ENCODE peak calls at places on chromosomes 5 and 9, in eight cellular contexts. One of them, this sample, is unnamed.

GRCh38 chr9:33818167-33818831 is 1.3 kb downstream of the UBE2R2 start:
- DNase-seq in glutamatergic neuron: no peak
- DNase-seq in right atrium auricular region: no peak
- DNase-seq in GM12878: no peak
- DNase-seq in Calu3: peak; percentile 3
- DNase-seq in A549: no peak
- DNase-seq in PC-9: no peak
- DNase-seq in Panc1: no peak
- DNase-seq in this sample: no peak

GRCh38 chr9:34907044-34907443 is 51.0 kb upstream of the PHF24 start:
- DNase-seq in A549: no peak
- DNase-seq in PC-9: no peak
- DNase-seq in glutamatergic neuron: no peak
- DNase-seq in Calu3: no peak
- DNase-seq in GM12878: no peak
- DNase-seq in right atrium auricular region: no peak
- DNase-seq in Panc1: no peak
- DNase-seq in this sample: no peak

GRCh38 chr5:134997015-134997414 is 29.3 kb downstream of the CATSPER3 start:
- DNase-seq in Calu3: no peak
- DNase-seq in Panc1: no peak
- DNase-seq in A549: no peak
- DNase-seq in PC-9: no peak
- DNase-seq in right atrium auricular region: no peak
- DNase-seq in glutamatergic neuron: no peak
- DNase-seq in GM12878: no peak
- DNase-seq in this sample: no peak

GRCh38 chr5:72166070-72166979 is 59.0 kb downstream of the MAP1B start:
- DNase-seq in PC-9: no peak
- DNase-seq in Calu3: peak; percentile 11
- DNase-seq in A549: no peak
- DNase-seq in Panc1: no peak
- DNase-seq in glutamatergic neuron: no peak
- DNase-seq in right atrium auricular region: no peak
- DNase-seq in GM12878: no peak
- DNase-seq in this sample: peak; percentile 27

GRCh38 chr5:176822426-176823075 is 12.2 kb downstream of the UNC5A start:
- DNase-seq in Calu3: peak; percentile 95
- DNase-seq in right atrium auricular region: no peak
- DNase-seq in A549: no peak
- DNase-seq in glutamatergic neuron: no peak
- DNase-seq in GM12878: no peak
- DNase-seq in PC-9: peak; percentile 96
- DNase-seq in Panc1: no peak
- DNase-seq in this sample: no peak

GRCh38 chr9:88059469-88059868 is 78.8 kb downstream of the SPATA31C2 start:
- DNase-seq in Panc1: no peak
- DNase-seq in Calu3: no peak
- DNase-seq in glutamatergic neuron: no peak
- DNase-seq in right atrium auricular region: no peak
- DNase-seq in GM12878: no peak
- DNase-seq in A549: no peak
- DNase-seq in PC-9: no peak
- DNase-seq in this sample: no peak

GRCh38 chr5:36624277-36624676 is 17.9 kb downstream of the SLC1A3 start:
- DNase-seq in glutamatergic neuron: no peak
- DNase-seq in right atrium auricular region: no peak
- DNase-seq in Calu3: no peak
- DNase-seq in GM12878: no peak
- DNase-seq in A549: no peak
- DNase-seq in Panc1: no peak
- DNase-seq in PC-9: no peak
- DNase-seq in this sample: no peak

GRCh38 chr9:76044420-76044819 is 153.9 kb downstream of the PCSK5 start:
- DNase-seq in glutamatergic neuron: no peak
- DNase-seq in GM12878: no peak
- DNase-seq in Calu3: no peak
- DNase-seq in A549: no peak
- DNase-seq in PC-9: no peak
- DNase-seq in right atrium auricular region: no peak
- DNase-seq in Panc1: no peak
- DNase-seq in this sample: no peak

GRCh38 chr5:43215073-43215631 is 23.1 kb downstream of the NIM1K start:
- DNase-seq in PC-9: no peak
- DNase-seq in Panc1: no peak
- DNase-seq in Calu3: no peak
- DNase-seq in GM12878: no peak
- DNase-seq in right atrium auricular region: no peak
- DNase-seq in glutamatergic neuron: peak; percentile 43
- DNase-seq in A549: no peak
- DNase-seq in this sample: no peak

GRCh38 chr5:45639038-45639437 is 57.1 kb downstream of the HCN1 start:
- DNase-seq in A549: no peak
- DNase-seq in GM12878: no peak
- DNase-seq in Panc1: no peak
- DNase-seq in Calu3: no peak
- DNase-seq in glutamatergic neuron: no peak
- DNase-seq in right atrium auricular region: no peak
- DNase-seq in PC-9: no peak
- DNase-seq in this sample: no peak

GRCh38 chr9:97525451-97525850 is 24.0 kb downstream of the TMOD1 start:
- DNase-seq in glutamatergic neuron: no peak
- DNase-seq in Panc1: no peak
- DNase-seq in A549: no peak
- DNase-seq in GM12878: no peak
- DNase-seq in right atrium auricular region: no peak
- DNase-seq in PC-9: peak; percentile 61
- DNase-seq in Calu3: no peak
- DNase-seq in this sample: no peak

GRCh38 chr9:115941561-115942315 is 211.9 kb upstream of the PAPPA start:
- DNase-seq in glutamatergic neuron: no peak
- DNase-seq in PC-9: no peak
- DNase-seq in A549: no peak
- DNase-seq in GM12878: no peak
- DNase-seq in Calu3: no peak
- DNase-seq in right atrium auricular region: no peak
- DNase-seq in Panc1: no peak
- DNase-seq in this sample: no peak

GRCh38 chr5:38323645-38324295 is 65.4 kb downstream of the EGFLAM start:
- DNase-seq in Calu3: no peak
- DNase-seq in right atrium auricular region: no peak
- DNase-seq in PC-9: no peak
- DNase-seq in A549: no peak
- DNase-seq in Panc1: no peak
- DNase-seq in glutamatergic neuron: no peak
- DNase-seq in GM12878: no peak
- DNase-seq in this sample: no peak

GRCh38 chr5:78661691-78662090 is 13.1 kb upstream of the LHFPL2 start:
- DNase-seq in right atrium auricular region: no peak
- DNase-seq in glutamatergic neuron: no peak
- DNase-seq in A549: no peak
- DNase-seq in Panc1: no peak
- DNase-seq in GM12878: peak; percentile 32
- DNase-seq in Calu3: no peak
- DNase-seq in PC-9: no peak
- DNase-seq in this sample: no peak

GRCh38 chr9:136521541-136521940 is 24.3 kb downstream of the NOTCH1 start:
- DNase-seq in Calu3: no peak
- DNase-seq in GM12878: no peak
- DNase-seq in glutamatergic neuron: no peak
- DNase-seq in Panc1: no peak
- DNase-seq in PC-9: no peak
- DNase-seq in right atrium auricular region: no peak
- DNase-seq in A549: no peak
- DNase-seq in this sample: no peak

GRCh38 chr5:126098330-126099017 is 324.7 kb upstream of the GRAMD2B start:
- DNase-seq in PC-9: no peak
- DNase-seq in GM12878: no peak
- DNase-seq in right atrium auricular region: no peak
- DNase-seq in A549: no peak
- DNase-seq in Panc1: no peak
- DNase-seq in glutamatergic neuron: no peak
- DNase-seq in Calu3: no peak
- DNase-seq in this sample: no peak

GRCh38 chr5:82106806-82107205 is 135.0 kb downstream of the ATG10 start:
- DNase-seq in PC-9: no peak
- DNase-seq in Panc1: no peak
- DNase-seq in glutamatergic neuron: no peak
- DNase-seq in GM12878: no peak
- DNase-seq in right atrium auricular region: no peak
- DNase-seq in A549: no peak
- DNase-seq in Calu3: no peak
- DNase-seq in this sample: no peak

GRCh38 chr9:4305586-4305985 is 5.7 kb upstream of the GLIS3 start:
- DNase-seq in A549: no peak
- DNase-seq in Calu3: no peak
- DNase-seq in Panc1: no peak
- DNase-seq in PC-9: no peak
- DNase-seq in GM12878: no peak
- DNase-seq in right atrium auricular region: no peak
- DNase-seq in glutamatergic neuron: no peak
- DNase-seq in this sample: no peak

GRCh38 chr9:37915911-37916470 is 12.1 kb upstream of the SLC25A51 start:
- DNase-seq in Calu3: no peak
- DNase-seq in Panc1: no peak
- DNase-seq in A549: no peak
- DNase-seq in GM12878: no peak
- DNase-seq in glutamatergic neuron: no peak
- DNase-seq in PC-9: no peak
- DNase-seq in right atrium auricular region: no peak
- DNase-seq in this sample: no peak

GRCh38 chr9:132669636-132670358 is at the start of gene DDX31:
- DNase-seq in PC-9: peak; percentile 83
- DNase-seq in GM12878: peak; percentile 37
- DNase-seq in Calu3: peak; percentile 82
- DNase-seq in Panc1: no peak
- DNase-seq in glutamatergic neuron: peak; percentile 80
- DNase-seq in right atrium auricular region: peak; percentile 83
- DNase-seq in A549: peak; percentile 80
- DNase-seq in this sample: peak; percentile 77
- TF ChIP-seq CTCF in PC-9: no peak
- TF ChIP-seq CTCF in GM12878: no peak
- TF ChIP-seq CTCF in Calu3: no peak
- TF ChIP-seq CTCF in Panc1: no peak
- TF ChIP-seq CTCF in glutamatergic neuron: no peak
- TF ChIP-seq CTCF in right atrium auricular region: no peak
- TF ChIP-seq CTCF in A549: no peak
- TF ChIP-seq CTCF in this sample: no peak

DNA sequence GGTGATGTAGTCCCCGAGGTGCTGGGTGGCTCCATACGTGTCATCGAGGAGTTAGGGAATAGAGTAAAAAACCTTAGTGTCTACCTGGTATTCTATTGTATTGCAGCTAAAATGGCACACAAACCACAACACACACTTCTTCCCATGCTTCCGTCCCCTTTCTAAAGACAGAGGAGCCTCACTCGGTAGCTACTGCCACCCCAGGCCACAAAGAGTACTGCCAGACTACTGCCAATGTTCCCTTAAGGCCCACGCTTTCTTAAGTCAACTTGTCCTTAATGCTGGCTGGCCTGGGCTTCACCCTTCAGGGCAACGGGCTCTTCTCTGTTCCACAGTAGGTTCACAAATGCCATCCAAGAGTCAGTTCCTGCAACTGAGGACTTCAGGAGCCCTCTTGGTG is 673.0 kb downstream of the ELAVL2 start:
- DNase-seq in right atrium auricular region: no peak
- DNase-seq in Calu3: no peak
- DNase-seq in GM12878: no peak
- DNase-seq in PC-9: no peak
- DNase-seq in glutamatergic neuron: no peak
- DNase-seq in A549: no peak
- DNase-seq in Panc1: no peak
- DNase-seq in this sample: no peak
- TF ChIP-seq CTCF in right atrium auricular region: no peak
- TF ChIP-seq CTCF in Calu3: no peak
- TF ChIP-seq CTCF in GM12878: peak; percentile 6
- TF ChIP-seq CTCF in PC-9: peak; percentile 38
- TF ChIP-seq CTCF in glutamatergic neuron: no peak
- TF ChIP-seq CTCF in A549: no peak
- TF ChIP-seq CTCF in Panc1: no peak
- TF ChIP-seq CTCF in this sample: no peak

DNA sequence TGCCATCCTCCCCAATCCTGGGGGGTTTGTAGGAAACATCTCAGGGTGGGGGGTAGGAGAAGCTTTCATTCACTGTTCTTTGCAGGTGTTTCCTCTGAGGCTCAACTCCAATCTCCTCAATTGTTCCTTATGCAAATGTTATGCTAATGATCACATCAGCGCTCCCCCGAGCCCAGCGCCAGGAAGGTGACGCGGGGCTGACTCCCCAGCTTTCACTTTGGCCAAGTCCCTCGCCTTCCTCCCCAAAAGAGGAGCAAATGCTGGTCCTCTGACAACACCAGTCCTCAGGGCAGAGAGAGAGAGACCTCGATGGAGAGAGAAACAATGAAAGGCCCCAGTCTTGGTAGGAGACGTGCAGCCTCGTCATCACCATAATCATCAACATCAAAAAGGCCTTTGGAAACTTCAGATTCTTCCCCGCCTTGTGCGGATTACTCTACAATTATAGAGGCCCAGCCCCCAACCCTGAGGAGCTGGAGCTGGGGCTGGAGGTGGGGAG is 39.1 kb downstream of the PCDH1 start:
- DNase-seq in Calu3: no peak
- DNase-seq in Panc1: no peak
- DNase-seq in glutamatergic neuron: no peak
- DNase-seq in A549: no peak
- DNase-seq in PC-9: no peak
- DNase-seq in right atrium auricular region: no peak
- DNase-seq in GM12878: no peak
- DNase-seq in this sample: no peak
- TF ChIP-seq CTCF in Calu3: no peak
- TF ChIP-seq CTCF in Panc1: no peak
- TF ChIP-seq CTCF in glutamatergic neuron: no peak
- TF ChIP-seq CTCF in A549: no peak
- TF ChIP-seq CTCF in PC-9: no peak
- TF ChIP-seq CTCF in right atrium auricular region: no peak
- TF ChIP-seq CTCF in GM12878: no peak
- TF ChIP-seq CTCF in this sample: no peak

DNA sequence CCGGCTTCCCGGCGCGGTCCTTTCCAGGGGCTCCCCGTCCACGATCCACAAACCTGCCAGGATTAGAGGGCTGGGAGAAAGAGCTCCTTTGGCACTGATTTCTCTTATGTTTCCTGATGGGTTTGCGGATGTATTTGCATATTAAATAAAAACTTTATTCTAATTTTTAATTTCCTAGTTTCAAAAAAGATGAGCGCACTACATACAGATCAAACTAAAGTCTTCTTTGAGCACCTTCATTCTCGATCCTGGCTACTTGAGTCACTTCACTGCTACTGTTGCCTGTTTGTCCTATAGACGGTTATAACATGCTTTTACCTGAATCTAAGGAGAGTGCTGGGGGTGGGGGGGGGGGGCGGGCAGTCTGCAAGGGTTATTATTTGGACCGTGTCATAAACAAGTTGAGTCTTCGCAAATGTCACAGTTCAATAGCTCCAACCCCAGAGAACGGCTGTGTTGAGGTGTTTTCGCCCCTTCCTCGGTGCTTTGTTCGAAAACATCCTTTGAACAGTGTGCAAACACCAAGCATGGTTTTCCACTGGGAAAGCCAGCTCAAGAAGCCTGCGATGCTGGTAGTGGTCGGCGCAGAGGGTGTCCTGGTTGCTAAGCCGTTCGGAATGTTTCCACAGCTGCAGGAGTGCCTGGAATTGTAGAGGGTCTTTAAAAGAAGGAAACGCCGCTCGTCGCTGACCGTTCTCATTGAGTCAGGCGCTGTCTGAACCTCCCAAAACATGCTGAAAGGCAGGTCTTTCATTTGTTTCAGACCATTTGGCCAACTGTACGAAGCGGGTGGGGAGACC is 1.1 kb upstream of the STK10 start:
- DNase-seq in Calu3: no peak
- DNase-seq in right atrium auricular region: no peak
- DNase-seq in GM12878: no peak
- DNase-seq in glutamatergic neuron: peak; percentile 26
- DNase-seq in PC-9: no peak
- DNase-seq in Panc1: no peak
- DNase-seq in A549: no peak
- DNase-seq in this sample: peak; percentile 45
- TF ChIP-seq CTCF in Calu3: no peak
- TF ChIP-seq CTCF in right atrium auricular region: no peak
- TF ChIP-seq CTCF in GM12878: no peak
- TF ChIP-seq CTCF in glutamatergic neuron: peak; percentile 7
- TF ChIP-seq CTCF in PC-9: peak; percentile 4
- TF ChIP-seq CTCF in Panc1: no peak
- TF ChIP-seq CTCF in A549: no peak
- TF ChIP-seq CTCF in this sample: no peak

This sample was measured in endothelial cell.